ENCODE peak calls at places on chromosomes 6 and 20, in nine cellular contexts. One of them, this sample, is unnamed.
A peak's percentile ranks its signal among the peaks of the same experiment; 100 is the strongest.

GRCh38 chr6:134828641-134829040 is 121.3 kb downstream of the ALDH8A1 start:
- DNase-seq in hepatocyte: no peak
- DNase-seq in kidney: no peak
- DNase-seq in AG04449: no peak
- DNase-seq in astrocyte: no peak
- DNase-seq in astrocyte of the spinal cord: no peak
- DNase-seq in suprapubic skin: no peak
- DNase-seq in cardiac muscle cell: no peak
- DNase-seq in endothelial cell: no peak
- DNase-seq in this sample: no peak

GRCh38 chr6:4616311-4616710 is 159.9 kb upstream of the CDYL start:
- DNase-seq in hepatocyte: no peak
- DNase-seq in kidney: no peak
- DNase-seq in AG04449: no peak
- DNase-seq in astrocyte: no peak
- DNase-seq in astrocyte of the spinal cord: no peak
- DNase-seq in suprapubic skin: no peak
- DNase-seq in cardiac muscle cell: no peak
- DNase-seq in endothelial cell: no peak
- DNase-seq in this sample: no peak

GRCh38 chr6:96304997-96305396 is 216.6 kb upstream of the UFL1 start:
- DNase-seq in hepatocyte: no peak
- DNase-seq in kidney: no peak
- DNase-seq in AG04449: no peak
- DNase-seq in astrocyte: no peak
- DNase-seq in astrocyte of the spinal cord: no peak
- DNase-seq in suprapubic skin: no peak
- DNase-seq in cardiac muscle cell: no peak
- DNase-seq in endothelial cell: no peak
- DNase-seq in this sample: no peak

GRCh38 chr6:25302156-25302555 is 23.0 kb downstream of the CARMIL1 start:
- DNase-seq in hepatocyte: no peak
- DNase-seq in kidney: no peak
- DNase-seq in AG04449: no peak
- DNase-seq in astrocyte: no peak
- DNase-seq in astrocyte of the spinal cord: no peak
- DNase-seq in suprapubic skin: no peak
- DNase-seq in cardiac muscle cell: no peak
- DNase-seq in endothelial cell: no peak
- DNase-seq in this sample: no peak

GRCh38 chr6:139655783-139656705 is 281.6 kb upstream of the CITED2 start:
- DNase-seq in hepatocyte: peak; percentile 70
- DNase-seq in kidney: peak; percentile 70
- DNase-seq in AG04449: no peak
- DNase-seq in astrocyte: no peak
- DNase-seq in astrocyte of the spinal cord: peak; percentile 52
- DNase-seq in suprapubic skin: no peak
- DNase-seq in cardiac muscle cell: no peak
- DNase-seq in endothelial cell: no peak
- DNase-seq in this sample: no peak

GRCh38 chr20:37911838-37912273 is 8.9 kb downstream of the VSTM2L start:
- DNase-seq in hepatocyte: peak; percentile 64
- DNase-seq in kidney: no peak
- DNase-seq in AG04449: no peak
- DNase-seq in astrocyte: peak; percentile 23
- DNase-seq in astrocyte of the spinal cord: no peak
- DNase-seq in suprapubic skin: no peak
- DNase-seq in cardiac muscle cell: no peak
- DNase-seq in endothelial cell: no peak
- DNase-seq in this sample: no peak

GRCh38 chr6:144104898-144105487 is 9.6 kb upstream of the SF3B5 start:
- DNase-seq in hepatocyte: peak; percentile 75
- DNase-seq in kidney: no peak
- DNase-seq in AG04449: peak; percentile 36
- DNase-seq in astrocyte: peak; percentile 47
- DNase-seq in astrocyte of the spinal cord: peak; percentile 81
- DNase-seq in suprapubic skin: no peak
- DNase-seq in cardiac muscle cell: peak; percentile 84
- DNase-seq in endothelial cell: peak; percentile 49
- DNase-seq in this sample: no peak

GRCh38 chr6:71248306-71248705 is 40.3 kb upstream of the OGFRL1 start:
- DNase-seq in hepatocyte: peak; percentile 26
- DNase-seq in kidney: no peak
- DNase-seq in AG04449: peak; percentile 59
- DNase-seq in astrocyte: peak; percentile 36
- DNase-seq in astrocyte of the spinal cord: peak; percentile 70
- DNase-seq in suprapubic skin: no peak
- DNase-seq in cardiac muscle cell: no peak
- DNase-seq in endothelial cell: no peak
- DNase-seq in this sample: no peak

GRCh38 chr6:131740161-131740560 is 29.3 kb upstream of the CTAGE9 start:
- DNase-seq in hepatocyte: no peak
- DNase-seq in kidney: no peak
- DNase-seq in AG04449: no peak
- DNase-seq in astrocyte: peak; percentile 54
- DNase-seq in astrocyte of the spinal cord: peak; percentile 74
- DNase-seq in suprapubic skin: no peak
- DNase-seq in cardiac muscle cell: no peak
- DNase-seq in endothelial cell: no peak
- DNase-seq in this sample: no peak

GRCh38 chr6:142635130-142635529 is 309.8 kb downstream of the HIVEP2 start:
- DNase-seq in hepatocyte: no peak
- DNase-seq in kidney: no peak
- DNase-seq in AG04449: no peak
- DNase-seq in astrocyte: peak; percentile 51
- DNase-seq in astrocyte of the spinal cord: peak; percentile 38
- DNase-seq in suprapubic skin: no peak
- DNase-seq in cardiac muscle cell: no peak
- DNase-seq in endothelial cell: no peak
- DNase-seq in this sample: no peak

GRCh38 chr6:13485923-13486557 is 1.4 kb downstream of the GFOD1 start:
- DNase-seq in hepatocyte: peak; percentile 50
- DNase-seq in kidney: no peak
- DNase-seq in AG04449: no peak
- DNase-seq in astrocyte: peak; percentile 30
- DNase-seq in astrocyte of the spinal cord: peak; percentile 38
- DNase-seq in suprapubic skin: no peak
- DNase-seq in cardiac muscle cell: peak; percentile 53
- DNase-seq in endothelial cell: peak; percentile 25
- DNase-seq in this sample: no peak

GRCh38 chr6:105794263-105794662 is 291.9 kb upstream of the PRDM1 start:
- DNase-seq in hepatocyte: peak; percentile 73
- DNase-seq in kidney: peak; percentile 75
- DNase-seq in AG04449: no peak
- DNase-seq in astrocyte: no peak
- DNase-seq in astrocyte of the spinal cord: peak; percentile 24
- DNase-seq in suprapubic skin: no peak
- DNase-seq in cardiac muscle cell: peak; percentile 23
- DNase-seq in endothelial cell: no peak
- DNase-seq in this sample: no peak

GRCh38 chr20:44221368-44221767 is 10.8 kb upstream of the OSER1 start:
- DNase-seq in hepatocyte: no peak
- DNase-seq in kidney: no peak
- DNase-seq in AG04449: no peak
- DNase-seq in astrocyte: no peak
- DNase-seq in astrocyte of the spinal cord: no peak
- DNase-seq in suprapubic skin: no peak
- DNase-seq in cardiac muscle cell: no peak
- DNase-seq in endothelial cell: no peak
- DNase-seq in this sample: no peak

GRCh38 chr20:59010995-59011873 is 4.2 kb upstream of the CTSZ start:
- DNase-seq in hepatocyte: no peak
- DNase-seq in kidney: peak; percentile 78
- DNase-seq in AG04449: peak; percentile 65
- DNase-seq in astrocyte: peak; percentile 91
- DNase-seq in astrocyte of the spinal cord: peak; percentile 92
- DNase-seq in suprapubic skin: no peak
- DNase-seq in cardiac muscle cell: no peak
- DNase-seq in endothelial cell: peak; percentile 79
- DNase-seq in this sample: peak; percentile 83

GRCh38 chr20:24102749-24103148 is 114.2 kb upstream of the GGTLC1 start:
- DNase-seq in hepatocyte: no peak
- DNase-seq in kidney: no peak
- DNase-seq in AG04449: no peak
- DNase-seq in astrocyte: no peak
- DNase-seq in astrocyte of the spinal cord: no peak
- DNase-seq in suprapubic skin: no peak
- DNase-seq in cardiac muscle cell: no peak
- DNase-seq in endothelial cell: no peak
- DNase-seq in this sample: no peak

GRCh38 chr20:24100370-24101011 is 111.9 kb upstream of the GGTLC1 start:
- DNase-seq in hepatocyte: peak; percentile 84
- DNase-seq in kidney: no peak
- DNase-seq in AG04449: no peak
- DNase-seq in astrocyte: no peak
- DNase-seq in astrocyte of the spinal cord: peak; percentile 33
- DNase-seq in suprapubic skin: no peak
- DNase-seq in cardiac muscle cell: peak; percentile 85
- DNase-seq in endothelial cell: peak; percentile 63
- DNase-seq in this sample: no peak

GRCh38 chr20:24098886-24099285 is 110.3 kb upstream of the GGTLC1 start:
- DNase-seq in hepatocyte: peak; percentile 43
- DNase-seq in kidney: no peak
- DNase-seq in AG04449: peak; percentile 24
- DNase-seq in astrocyte: no peak
- DNase-seq in astrocyte of the spinal cord: peak; percentile 28
- DNase-seq in suprapubic skin: no peak
- DNase-seq in cardiac muscle cell: no peak
- DNase-seq in endothelial cell: no peak
- DNase-seq in this sample: no peak

GRCh38 chr20:24106155-24106800 is 117.7 kb upstream of the GGTLC1 start:
- DNase-seq in hepatocyte: no peak
- DNase-seq in kidney: no peak
- DNase-seq in AG04449: no peak
- DNase-seq in astrocyte: no peak
- DNase-seq in astrocyte of the spinal cord: no peak
- DNase-seq in suprapubic skin: no peak
- DNase-seq in cardiac muscle cell: no peak
- DNase-seq in endothelial cell: no peak
- DNase-seq in this sample: no peak

GRCh38 chr20:24102290-24102689 is 113.7 kb upstream of the GGTLC1 start:
- DNase-seq in hepatocyte: no peak
- DNase-seq in kidney: no peak
- DNase-seq in AG04449: no peak
- DNase-seq in astrocyte: no peak
- DNase-seq in astrocyte of the spinal cord: no peak
- DNase-seq in suprapubic skin: no peak
- DNase-seq in cardiac muscle cell: peak; percentile 39
- DNase-seq in endothelial cell: peak; percentile 56
- DNase-seq in this sample: no peak
- TF ChIP-seq CTCF in hepatocyte: peak; percentile 12
- TF ChIP-seq CTCF in kidney: peak; percentile 30
- TF ChIP-seq CTCF in AG04449: peak; percentile 20
- TF ChIP-seq CTCF in astrocyte: peak; percentile 8
- TF ChIP-seq CTCF in astrocyte of the spinal cord: peak; percentile 37
- TF ChIP-seq CTCF in suprapubic skin: no peak
- TF ChIP-seq CTCF in cardiac muscle cell: peak; percentile 48
- TF ChIP-seq CTCF in endothelial cell: peak; percentile 44
- TF ChIP-seq CTCF in this sample: peak; percentile 46

GRCh38 chr6:36875250-36875633 is 639 bp upstream of the PPIL1 start:
- DNase-seq in hepatocyte: no peak
- DNase-seq in kidney: no peak
- DNase-seq in AG04449: no peak
- DNase-seq in astrocyte: no peak
- DNase-seq in astrocyte of the spinal cord: no peak
- DNase-seq in suprapubic skin: no peak
- DNase-seq in cardiac muscle cell: no peak
- DNase-seq in endothelial cell: no peak
- DNase-seq in this sample: no peak

GRCh38 chr6:36874016-36874442 is 574 bp downstream of the PPIL1 start:
- DNase-seq in hepatocyte: no peak
- DNase-seq in kidney: no peak
- DNase-seq in AG04449: no peak
- DNase-seq in astrocyte: peak; percentile 15
- DNase-seq in astrocyte of the spinal cord: no peak
- DNase-seq in suprapubic skin: no peak
- DNase-seq in cardiac muscle cell: no peak
- DNase-seq in endothelial cell: no peak
- DNase-seq in this sample: no peak

GRCh38 chr6:36873115-36873514 is 1.5 kb downstream of the PPIL1 start:
- DNase-seq in hepatocyte: no peak
- DNase-seq in kidney: no peak
- DNase-seq in AG04449: no peak
- DNase-seq in astrocyte: no peak
- DNase-seq in astrocyte of the spinal cord: no peak
- DNase-seq in suprapubic skin: no peak
- DNase-seq in cardiac muscle cell: no peak
- DNase-seq in endothelial cell: no peak
- DNase-seq in this sample: no peak

GRCh38 chr6:36874443-36875249 is at the start of gene PPIL1:
- DNase-seq in hepatocyte: peak; percentile 93
- DNase-seq in kidney: peak; percentile 93
- DNase-seq in AG04449: peak; percentile 47
- DNase-seq in astrocyte: peak; percentile 82
- DNase-seq in astrocyte of the spinal cord: peak; percentile 94
- DNase-seq in suprapubic skin: peak; percentile 94
- DNase-seq in cardiac muscle cell: peak; percentile 92
- DNase-seq in endothelial cell: peak; percentile 73
- DNase-seq in this sample: peak; percentile 92

GRCh38 chr6:36873612-36874011 is 991 bp downstream of the PPIL1 start:
- DNase-seq in hepatocyte: no peak
- DNase-seq in kidney: no peak
- DNase-seq in AG04449: no peak
- DNase-seq in astrocyte: no peak
- DNase-seq in astrocyte of the spinal cord: no peak
- DNase-seq in suprapubic skin: no peak
- DNase-seq in cardiac muscle cell: no peak
- DNase-seq in endothelial cell: no peak
- DNase-seq in this sample: no peak
- TF ChIP-seq CTCF in hepatocyte: peak; percentile 33
- TF ChIP-seq CTCF in kidney: no peak
- TF ChIP-seq CTCF in AG04449: no peak
- TF ChIP-seq CTCF in astrocyte: no peak
- TF ChIP-seq CTCF in astrocyte of the spinal cord: peak; percentile 15
- TF ChIP-seq CTCF in suprapubic skin: no peak
- TF ChIP-seq CTCF in cardiac muscle cell: no peak
- TF ChIP-seq CTCF in endothelial cell: no peak
- TF ChIP-seq CTCF in this sample: no peak

GRCh38 chr20:17958326-17959256 is 10.0 kb downstream of the SNX5 start:
- DNase-seq in hepatocyte: peak; percentile 39
- DNase-seq in kidney: no peak
- DNase-seq in AG04449: no peak
- DNase-seq in astrocyte: no peak
- DNase-seq in astrocyte of the spinal cord: peak; percentile 42
- DNase-seq in suprapubic skin: no peak
- DNase-seq in cardiac muscle cell: no peak
- DNase-seq in endothelial cell: no peak
- DNase-seq in this sample: no peak
- TF ChIP-seq CTCF in hepatocyte: peak; percentile 29
- TF ChIP-seq CTCF in kidney: no peak
- TF ChIP-seq CTCF in AG04449: no peak
- TF ChIP-seq CTCF in astrocyte: no peak
- TF ChIP-seq CTCF in astrocyte of the spinal cord: no peak
- TF ChIP-seq CTCF in suprapubic skin: no peak
- TF ChIP-seq CTCF in cardiac muscle cell: peak; percentile 16
- TF ChIP-seq CTCF in endothelial cell: no peak
- TF ChIP-seq CTCF in this sample: peak; percentile 41

DNA sequence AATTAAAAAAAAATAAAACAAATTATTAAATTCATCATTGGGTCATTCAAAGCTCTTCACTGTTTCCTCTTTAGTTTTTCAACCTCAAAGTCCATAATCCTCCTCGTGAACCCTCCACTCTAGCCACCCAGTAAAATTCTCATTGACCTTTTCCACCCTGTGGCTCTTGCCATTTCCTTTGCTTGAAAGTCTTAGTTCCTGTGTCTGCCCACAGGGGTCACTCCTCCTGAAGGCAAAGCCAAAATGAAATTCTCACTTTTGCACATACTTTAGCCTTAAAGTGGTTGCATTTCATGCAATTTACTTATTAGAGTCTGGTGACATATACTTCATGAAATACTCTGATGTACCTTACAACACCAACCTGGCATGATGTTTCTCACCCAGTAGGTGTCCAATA is 263.7 kb downstream of the BMP2 start:
- DNase-seq in hepatocyte: no peak
- DNase-seq in kidney: no peak
- DNase-seq in AG04449: no peak
- DNase-seq in astrocyte: no peak
- DNase-seq in astrocyte of the spinal cord: peak; percentile 5
- DNase-seq in suprapubic skin: no peak
- DNase-seq in cardiac muscle cell: no peak
- DNase-seq in endothelial cell: peak; percentile 14
- DNase-seq in this sample: no peak
- TF ChIP-seq CTCF in hepatocyte: peak; percentile 26
- TF ChIP-seq CTCF in kidney: no peak
- TF ChIP-seq CTCF in AG04449: no peak
- TF ChIP-seq CTCF in astrocyte: no peak
- TF ChIP-seq CTCF in astrocyte of the spinal cord: peak; percentile 57
- TF ChIP-seq CTCF in suprapubic skin: no peak
- TF ChIP-seq CTCF in cardiac muscle cell: peak; percentile 32
- TF ChIP-seq CTCF in endothelial cell: peak; percentile 76
- TF ChIP-seq CTCF in this sample: peak; percentile 10